ENCODE peak calls at places on chromosomes 6 and 20, in seven cellular contexts. One of them, this sample, is unnamed.

GRCh38 chr20:61896058-61896961 is 169.4 kb downstream of the TAF4 start:
- DNase-seq in PC-3: peak
- DNase-seq in ovary: peak
- DNase-seq in fibroblast of lung: peak
- DNase-seq in adrenal gland: peak
- DNase-seq in brain microvascular endothelial cell: peak
- DNase-seq in mammary epithelial cell: peak
- DNase-seq in this sample: peak

GRCh38 chr6:28657756-28658465 is 132.2 kb downstream of the GPX5 start:
- DNase-seq in PC-3: peak
- DNase-seq in fibroblast of lung: peak
- DNase-seq in adrenal gland: peak
- DNase-seq in ovary: peak
- DNase-seq in mammary epithelial cell: peak
- DNase-seq in brain microvascular endothelial cell: peak
- DNase-seq in this sample: peak

GRCh38 chr20:57526067-57526884 is 1.3 kb upstream of the CTCFL start:
- DNase-seq in adrenal gland: no peak
- DNase-seq in PC-3: no peak
- DNase-seq in ovary: no peak
- DNase-seq in fibroblast of lung: no peak
- DNase-seq in brain microvascular endothelial cell: no peak
- DNase-seq in mammary epithelial cell: no peak
- DNase-seq in this sample: no peak

GRCh38 chr20:46088409-46089075 is 1.2 kb downstream of the NCOA5 start:
- DNase-seq in mammary epithelial cell: peak
- DNase-seq in fibroblast of lung: peak
- DNase-seq in PC-3: peak
- DNase-seq in ovary: no peak
- DNase-seq in brain microvascular endothelial cell: no peak
- DNase-seq in adrenal gland: no peak
- DNase-seq in this sample: peak

GRCh38 chr6:156634971-156635371 is 142.2 kb upstream of the ARID1B start:
- DNase-seq in fibroblast of lung: peak
- DNase-seq in mammary epithelial cell: no peak
- DNase-seq in brain microvascular endothelial cell: no peak
- DNase-seq in PC-3: no peak
- DNase-seq in ovary: peak
- DNase-seq in adrenal gland: no peak
- DNase-seq in this sample: peak

GRCh38 chr20:17568972-17569471 is 853 bp upstream of the DSTN start:
- DNase-seq in PC-3: peak
- DNase-seq in ovary: peak
- DNase-seq in mammary epithelial cell: peak
- DNase-seq in brain microvascular endothelial cell: peak
- DNase-seq in adrenal gland: peak
- DNase-seq in fibroblast of lung: peak
- DNase-seq in this sample: peak

GRCh38 chr6:30881987-30882763 is 2.1 kb upstream of the DDR1 start:
- DNase-seq in fibroblast of lung: peak
- DNase-seq in ovary: peak
- DNase-seq in adrenal gland: no peak
- DNase-seq in brain microvascular endothelial cell: peak
- DNase-seq in PC-3: no peak
- DNase-seq in mammary epithelial cell: peak
- DNase-seq in this sample: peak

GRCh38 chr20:44773070-44773829 is 27.6 kb downstream of the KCNK15 start:
- DNase-seq in ovary: no peak
- DNase-seq in fibroblast of lung: no peak
- DNase-seq in PC-3: no peak
- DNase-seq in adrenal gland: no peak
- DNase-seq in brain microvascular endothelial cell: no peak
- DNase-seq in mammary epithelial cell: no peak
- DNase-seq in this sample: no peak

GRCh38 chr6:163672710-163673109 is 258.2 kb downstream of the QKI start:
- DNase-seq in adrenal gland: no peak
- DNase-seq in PC-3: no peak
- DNase-seq in mammary epithelial cell: no peak
- DNase-seq in fibroblast of lung: no peak
- DNase-seq in ovary: no peak
- DNase-seq in brain microvascular endothelial cell: no peak
- DNase-seq in this sample: no peak

GRCh38 chr6:28165566-28165965 is 23.9 kb downstream of the ZKSCAN8 start:
- DNase-seq in mammary epithelial cell: no peak
- DNase-seq in adrenal gland: no peak
- DNase-seq in ovary: no peak
- DNase-seq in PC-3: no peak
- DNase-seq in fibroblast of lung: no peak
- DNase-seq in brain microvascular endothelial cell: no peak
- DNase-seq in this sample: no peak

GRCh38 chr6:157455731-157456523 is 74.9 kb downstream of the ZDHHC14 start:
- DNase-seq in brain microvascular endothelial cell: no peak
- DNase-seq in PC-3: no peak
- DNase-seq in mammary epithelial cell: no peak
- DNase-seq in fibroblast of lung: no peak
- DNase-seq in ovary: no peak
- DNase-seq in adrenal gland: no peak
- DNase-seq in this sample: no peak

GRCh38 chr6:132147530-132148011 is 196.4 kb upstream of the CCN2 start:
- DNase-seq in brain microvascular endothelial cell: peak
- DNase-seq in ovary: no peak
- DNase-seq in adrenal gland: no peak
- DNase-seq in mammary epithelial cell: no peak
- DNase-seq in PC-3: no peak
- DNase-seq in fibroblast of lung: no peak
- DNase-seq in this sample: no peak

GRCh38 chr6:15922510-15923307 is 206.2 kb upstream of the MYLIP start:
- DNase-seq in brain microvascular endothelial cell: peak
- DNase-seq in fibroblast of lung: no peak
- DNase-seq in mammary epithelial cell: no peak
- DNase-seq in PC-3: peak
- DNase-seq in ovary: no peak
- DNase-seq in adrenal gland: no peak
- DNase-seq in this sample: no peak

GRCh38 chr6:61787998-61788397 is 498.0 kb downstream of the KHDRBS2 start:
- DNase-seq in ovary: no peak
- DNase-seq in PC-3: no peak
- DNase-seq in fibroblast of lung: no peak
- DNase-seq in adrenal gland: no peak
- DNase-seq in brain microvascular endothelial cell: no peak
- DNase-seq in mammary epithelial cell: no peak
- DNase-seq in this sample: no peak

GRCh38 chr6:31057426-31058003 is 47.2 kb downstream of the MUC22 start:
- DNase-seq in ovary: no peak
- DNase-seq in fibroblast of lung: peak
- DNase-seq in adrenal gland: no peak
- DNase-seq in PC-3: peak
- DNase-seq in brain microvascular endothelial cell: no peak
- DNase-seq in mammary epithelial cell: peak
- DNase-seq in this sample: no peak

GRCh38 chr20:48825551-48825885 is 2.3 kb downstream of the PREX1 start:
- DNase-seq in PC-3: no peak
- DNase-seq in fibroblast of lung: no peak
- DNase-seq in brain microvascular endothelial cell: no peak
- DNase-seq in mammary epithelial cell: no peak
- DNase-seq in ovary: no peak
- DNase-seq in adrenal gland: no peak
- DNase-seq in this sample: no peak

GRCh38 chr6:97656706-97657350 is 373.8 kb upstream of the MMS22L start:
- DNase-seq in mammary epithelial cell: no peak
- DNase-seq in PC-3: no peak
- DNase-seq in adrenal gland: no peak
- DNase-seq in brain microvascular endothelial cell: no peak
- DNase-seq in ovary: no peak
- DNase-seq in fibroblast of lung: no peak
- DNase-seq in this sample: no peak

GRCh38 chr6:158198461-158198860 is 30.3 kb downstream of the GTF2H5 start:
- DNase-seq in fibroblast of lung: no peak
- DNase-seq in ovary: peak
- DNase-seq in adrenal gland: no peak
- DNase-seq in brain microvascular endothelial cell: no peak
- DNase-seq in mammary epithelial cell: no peak
- DNase-seq in PC-3: no peak
- DNase-seq in this sample: no peak

GRCh38 chr6:155389130-155389529 is 66.5 kb downstream of the NOX3 start:
- DNase-seq in adrenal gland: no peak
- DNase-seq in ovary: no peak
- DNase-seq in brain microvascular endothelial cell: no peak
- DNase-seq in fibroblast of lung: no peak
- DNase-seq in mammary epithelial cell: no peak
- DNase-seq in PC-3: no peak
- DNase-seq in this sample: no peak

GRCh38 chr6:170459451-170459850 is 93.7 kb downstream of the PSMB1 start:
- DNase-seq in mammary epithelial cell: peak
- DNase-seq in brain microvascular endothelial cell: peak
- DNase-seq in ovary: no peak
- DNase-seq in adrenal gland: peak
- DNase-seq in PC-3: peak
- DNase-seq in fibroblast of lung: peak
- DNase-seq in this sample: no peak

GRCh38 chr20:64047968-64048401 is 1.5 kb downstream of the SOX18 start:
- DNase-seq in mammary epithelial cell: no peak
- DNase-seq in brain microvascular endothelial cell: no peak
- DNase-seq in fibroblast of lung: no peak
- DNase-seq in PC-3: no peak
- DNase-seq in adrenal gland: no peak
- DNase-seq in ovary: no peak
- DNase-seq in this sample: no peak

GRCh38 chr6:131117866-131118265 is 17.4 kb upstream of the AKAP7 start:
- DNase-seq in brain microvascular endothelial cell: no peak
- DNase-seq in fibroblast of lung: no peak
- DNase-seq in ovary: no peak
- DNase-seq in mammary epithelial cell: no peak
- DNase-seq in PC-3: no peak
- DNase-seq in adrenal gland: no peak
- DNase-seq in this sample: no peak

GRCh38 chr6:75154973-75155372 is 50.9 kb downstream of the COL12A1 start:
- DNase-seq in fibroblast of lung: no peak
- DNase-seq in mammary epithelial cell: no peak
- DNase-seq in brain microvascular endothelial cell: no peak
- DNase-seq in ovary: no peak
- DNase-seq in PC-3: no peak
- DNase-seq in adrenal gland: no peak
- DNase-seq in this sample: no peak

GRCh38 chr20:17860306-17861197 is 108.0 kb downstream of the SNX5 start:
- DNase-seq in brain microvascular endothelial cell: no peak
- DNase-seq in PC-3: no peak
- DNase-seq in mammary epithelial cell: no peak
- DNase-seq in ovary: no peak
- DNase-seq in fibroblast of lung: no peak
- DNase-seq in adrenal gland: no peak
- DNase-seq in this sample: no peak

GRCh38 chr6:5464096-5464885 is 203.0 kb downstream of the FARS2 start:
- DNase-seq in mammary epithelial cell: no peak
- DNase-seq in ovary: no peak
- DNase-seq in brain microvascular endothelial cell: no peak
- DNase-seq in adrenal gland: no peak
- DNase-seq in PC-3: no peak
- DNase-seq in fibroblast of lung: no peak
- DNase-seq in this sample: no peak
- H3K27ac ChIP-seq in mammary epithelial cell: no peak
- H3K27ac ChIP-seq in ovary: no peak
- H3K27ac ChIP-seq in brain microvascular endothelial cell: no peak
- H3K27ac ChIP-seq in adrenal gland: no peak
- H3K27ac ChIP-seq in PC-3: no peak
- H3K27ac ChIP-seq in fibroblast of lung: no peak
- H3K27ac ChIP-seq in this sample: no peak

DNA sequence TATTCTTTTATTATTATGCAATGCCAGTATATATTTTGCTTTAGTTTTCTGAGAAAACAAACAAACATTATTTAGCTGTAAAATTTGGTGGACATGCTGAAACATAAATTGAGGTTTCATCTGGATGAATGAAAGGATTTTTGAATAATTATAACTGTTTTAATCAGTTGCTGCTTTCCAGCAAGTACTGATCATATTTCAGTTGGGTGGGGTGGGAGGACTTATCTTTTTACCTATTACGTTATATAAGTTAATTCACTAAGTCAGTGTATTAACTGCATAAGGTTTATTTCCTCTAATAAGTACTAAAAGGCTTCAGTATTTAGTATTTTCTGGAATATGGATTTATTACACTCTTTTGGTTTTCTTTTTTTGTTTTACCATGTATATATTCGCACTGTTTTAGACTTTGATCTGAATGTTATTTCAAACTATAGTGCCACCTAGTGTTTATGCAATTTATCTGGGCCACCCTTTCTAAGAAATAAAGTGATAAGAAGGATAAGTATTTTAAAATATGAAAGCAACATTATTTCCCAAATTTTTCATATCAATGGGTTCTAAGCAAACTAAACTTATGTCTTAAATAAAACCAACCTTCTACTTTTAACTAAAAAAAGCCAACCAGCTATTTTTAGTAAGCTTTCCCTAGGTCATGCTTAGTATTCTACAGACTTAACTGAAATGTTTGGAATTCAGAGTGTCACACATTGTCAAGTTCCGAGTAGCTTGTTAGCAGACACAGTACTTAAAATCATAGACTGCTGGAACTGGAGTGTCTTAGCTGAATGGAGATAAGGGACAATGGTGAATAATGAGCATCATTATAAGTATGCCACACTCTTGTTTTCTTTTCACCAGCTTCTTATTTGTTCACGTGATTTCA is 105.4 kb upstream of the MCHR2 start:
- DNase-seq in mammary epithelial cell: no peak
- DNase-seq in ovary: no peak
- DNase-seq in adrenal gland: no peak
- DNase-seq in fibroblast of lung: peak
- DNase-seq in brain microvascular endothelial cell: no peak
- DNase-seq in PC-3: peak
- DNase-seq in this sample: no peak
- TF ChIP-seq CTCF in mammary epithelial cell: peak
- TF ChIP-seq CTCF in ovary: no peak
- TF ChIP-seq CTCF in adrenal gland: peak
- TF ChIP-seq CTCF in fibroblast of lung: peak
- TF ChIP-seq CTCF in brain microvascular endothelial cell: peak
- TF ChIP-seq CTCF in PC-3: peak
- TF ChIP-seq CTCF in this sample: peak

DNA sequence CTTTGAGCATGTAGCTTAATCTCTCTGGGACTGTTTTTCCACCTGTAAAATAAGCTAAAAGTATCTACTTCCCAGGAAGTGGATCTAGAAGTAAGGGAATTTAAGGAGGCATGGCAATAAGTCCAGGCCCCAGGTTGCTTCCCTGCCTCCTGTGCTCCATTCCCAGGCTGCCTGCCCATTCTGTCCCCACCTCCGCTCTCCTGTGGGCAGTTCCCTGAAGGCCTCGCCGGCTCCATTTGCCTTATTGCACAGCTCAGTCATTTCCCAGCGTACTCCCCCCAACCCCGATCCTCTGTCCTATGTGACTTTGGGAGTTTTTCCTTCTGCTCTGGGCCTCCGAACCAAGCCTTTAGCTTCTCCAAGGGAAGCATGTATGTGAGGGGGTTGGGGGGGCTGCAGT is 4.6 kb downstream of the SLC29A1 start:
- DNase-seq in mammary epithelial cell: no peak
- DNase-seq in brain microvascular endothelial cell: no peak
- DNase-seq in fibroblast of lung: no peak
- DNase-seq in adrenal gland: peak
- DNase-seq in PC-3: no peak
- DNase-seq in ovary: no peak
- DNase-seq in this sample: no peak
- H3K4me3 ChIP-seq in mammary epithelial cell: no peak
- H3K4me3 ChIP-seq in brain microvascular endothelial cell: no peak
- H3K4me3 ChIP-seq in fibroblast of lung: no peak
- H3K4me3 ChIP-seq in adrenal gland: no peak
- H3K4me3 ChIP-seq in PC-3: no peak
- H3K4me3 ChIP-seq in ovary: no peak
- H3K4me3 ChIP-seq in this sample: no peak

GRCh38 chr20:41009960-41010359 is 18.7 kb upstream of the TOP1 start:
- DNase-seq in brain microvascular endothelial cell: peak
- DNase-seq in adrenal gland: no peak
- DNase-seq in fibroblast of lung: no peak
- DNase-seq in ovary: no peak
- DNase-seq in PC-3: no peak
- DNase-seq in mammary epithelial cell: no peak
- DNase-seq in this sample: no peak
- H3K27ac ChIP-seq in brain microvascular endothelial cell: peak
- H3K27ac ChIP-seq in adrenal gland: no peak
- H3K27ac ChIP-seq in fibroblast of lung: no peak
- H3K27ac ChIP-seq in ovary: no peak
- H3K27ac ChIP-seq in PC-3: no peak
- H3K27ac ChIP-seq in mammary epithelial cell: no peak
- H3K27ac ChIP-seq in this sample: no peak